ENCODE peak calls at places on chromosomes 5 and 9, in five cellular contexts. Y is H9, U is H1, L is neuronal stem cell, Q is trophoblast cell. M is an unnamed sample.

GRCh38 chr5:65769539-65769938 is 47.5 kb downstream of the NLN start:
- DNase-seq in Y (no peak), U (no peak), L (no peak), Q (no peak), M (peak; percentile 31)

GRCh38 chr9:94031380-94031779 is 52.9 kb upstream of the PTPDC1 start:
- DNase-seq in Y (no peak), U (no peak), L (no peak), Q (no peak), M (no peak)

GRCh38 chr9:77848428-77848827 is 183.2 kb downstream of the GNAQ start:
- DNase-seq in Y (no peak), U (no peak), L (no peak), Q (no peak), M (no peak)

GRCh38 chr5:66958126-66958983 is 238.2 kb downstream of the CD180 start:
- DNase-seq in Y (no peak), U (no peak), L (no peak), Q (peak; percentile 15), M (peak; percentile 49)

GRCh38 chr9:34123682-34124081 is 2.8 kb downstream of the DCAF12 start:
- DNase-seq in Y (no peak), U (no peak), L (no peak), Q (peak; percentile 25), M (peak; percentile 16)

GRCh38 chr5:173472784-173473278 is 143.6 kb downstream of the BOD1 start:
- DNase-seq in Y (no peak), U (no peak), L (no peak), Q (peak; percentile 50), M (no peak)

GRCh38 chr9:81729141-81729540 is 39.8 kb upstream of the TLE1 start:
- DNase-seq in Y (no peak), U (no peak), L (no peak), Q (no peak), M (no peak)

GRCh38 chr9:212265-212664 is 2.4 kb upstream of the DOCK8 start:
- DNase-seq in Y (no peak), U (no peak), L (no peak), Q (no peak), M (no peak)

GRCh38 chr9:16689352-16689938 is 181.0 kb downstream of the BNC2 start:
- DNase-seq in Y (no peak), U (no peak), L (no peak), Q (no peak), M (peak; percentile 48)

GRCh38 chr9:135087489-135087791 is at the start of gene OLFM1:
- DNase-seq in Y (peak; percentile 85), U (peak; percentile 46), L (peak; percentile 72), Q (peak; percentile 31), M (peak; percentile 43)

GRCh38 chr9:37876376-37876775 is 27.6 kb downstream of the SLC25A51 start:
- DNase-seq in Y (no peak), U (no peak), L (no peak), Q (no peak), M (no peak)

GRCh38 chr5:100900142-100900795 is 2.8 kb downstream of the ST8SIA4 start:
- DNase-seq in Y (peak; percentile 46), U (no peak), L (peak; percentile 27), Q (peak; percentile 68), M (peak; percentile 64)

GRCh38 chr5:54581831-54582548 is 64.4 kb downstream of the SNX18 start:
- DNase-seq in Y (no peak), U (no peak), L (no peak), Q (no peak), M (no peak)

GRCh38 chr9:128892223-128892892 is 10.4 kb downstream of the LRRC8A start:
- DNase-seq in Y (no peak), U (no peak), L (no peak), Q (no peak), M (peak; percentile 88)

GRCh38 chr5:77138981-77139380 is 51.9 kb upstream of the ZBED3 start:
- DNase-seq in Y (no peak), U (no peak), L (no peak), Q (no peak), M (peak; percentile 26)

GRCh38 chr5:77128411-77129061 is 41.5 kb upstream of the ZBED3 start:
- DNase-seq in Y (no peak), U (no peak), L (no peak), Q (no peak), M (no peak)

GRCh38 chr5:77129386-77129785 is 42.3 kb upstream of the ZBED3 start:
- DNase-seq in Y (peak; percentile 56), U (no peak), L (no peak), Q (no peak), M (peak; percentile 34)

DNA sequence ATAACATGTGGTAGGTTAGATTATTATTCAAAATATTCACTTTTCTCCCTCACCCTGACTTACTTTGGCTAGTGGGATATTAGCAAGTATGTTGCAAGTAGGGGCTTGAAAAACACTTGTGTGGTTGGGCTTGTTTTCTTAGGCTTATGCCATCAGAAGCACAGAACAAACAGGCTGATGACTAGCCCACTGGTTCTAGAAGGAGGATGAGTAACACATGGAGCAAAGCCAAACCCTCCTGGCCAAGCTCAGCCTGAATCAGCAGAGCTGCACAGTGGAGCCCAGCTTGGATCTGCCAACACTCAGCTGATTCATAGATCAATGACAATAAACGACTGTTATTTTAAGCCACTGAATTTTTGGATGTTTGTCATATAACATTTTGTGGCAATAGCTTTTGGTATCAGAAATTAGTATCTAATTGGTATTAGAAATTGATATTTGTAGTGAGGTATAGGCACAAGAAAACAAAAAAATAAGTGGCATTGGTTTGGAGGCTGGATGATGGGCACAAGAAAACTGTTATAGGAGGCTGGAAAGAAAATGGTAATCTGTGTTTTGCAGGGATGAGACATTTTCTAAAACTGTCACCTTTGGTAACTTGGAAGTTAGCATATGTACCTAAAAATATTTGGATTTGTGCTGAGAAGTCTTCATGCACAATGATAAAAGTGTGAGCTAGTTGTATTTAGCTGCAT is 46.1 kb upstream of the ZBED3 start:
- DNase-seq in Y (no peak), U (no peak), L (no peak), Q (peak; percentile 2), M (peak; percentile 94)
- H2BK12ac ChIP-seq in Y (no peak overlapping the region), U (no peak overlapping the region), L (no peak overlapping the region), Q (no peak overlapping the region), M (no peak overlapping the region)

GRCh38 chr5:37715957-37716356 is 123.9 kb downstream of the GDNF start:
- DNase-seq in Y (no peak), U (no peak), L (no peak), Q (no peak), M (no peak)

GRCh38 chr5:37715361-37715760 is 124.5 kb downstream of the GDNF start:
- DNase-seq in Y (no peak), U (no peak), L (no peak), Q (no peak), M (no peak)

GRCh38 chr5:37717276-37717612 is 122.6 kb downstream of the GDNF start:
- DNase-seq in Y (no peak), U (no peak), L (no peak), Q (no peak), M (no peak)

GRCh38 chr5:37716405-37716804 is 123.4 kb downstream of the GDNF start:
- DNase-seq in Y (no peak), U (no peak), L (no peak), Q (no peak), M (no peak)

GRCh38 chr5:37717613-37718431 is 122.0 kb downstream of the GDNF start:
- DNase-seq in Y (no peak), U (no peak), L (no peak), Q (no peak), M (peak; percentile 92)
- H3K23ac ChIP-seq in Y (no peak overlapping the region), U (no peak overlapping the region), L (no peak overlapping the region), Q (no peak overlapping the region), M (no peak overlapping the region)

GRCh38 chr5:72695659-72696058 is 120.8 kb upstream of the TNPO1 start:
- DNase-seq in Y (no peak), U (no peak), L (no peak), Q (no peak), M (no peak)
- H2BK12ac ChIP-seq in Y (no peak overlapping the region), U (no peak overlapping the region), L (no peak overlapping the region), Q (no peak overlapping the region), M (no peak overlapping the region)

GRCh38 chr5:57173026-57173317 is 887 bp upstream of the GPBP1 start:
- DNase-seq in Y (no peak), U (no peak), L (no peak), Q (no peak), M (no peak)
- H3K23ac ChIP-seq in Y (no peak overlapping the region), U (no peak overlapping the region), L (peak overlapping the region; percentile 97), Q (no peak overlapping the region), M (peak overlapping the region; percentile 93)

GRCh38 chr5:56557198-56557597 is 258.2 kb upstream of the MAP3K1 start:
- DNase-seq in Y (no peak), U (no peak), L (no peak), Q (no peak), M (peak; percentile 53)
- H2BK12ac ChIP-seq in Y (no peak overlapping the region), U (no peak overlapping the region), L (no peak overlapping the region), Q (no peak overlapping the region), M (no peak overlapping the region)

GRCh38 chr5:177470759-177471536 is 2.5 kb downstream of the DBN1 start:
- DNase-seq in Y (no peak), U (no peak), L (no peak), Q (no peak), M (peak; percentile 40)
- H3K23ac ChIP-seq in Y (no peak overlapping the region), U (no peak overlapping the region), L (peak overlapping the region; percentile 13), Q (no peak overlapping the region), M (no peak overlapping the region)

DNA sequence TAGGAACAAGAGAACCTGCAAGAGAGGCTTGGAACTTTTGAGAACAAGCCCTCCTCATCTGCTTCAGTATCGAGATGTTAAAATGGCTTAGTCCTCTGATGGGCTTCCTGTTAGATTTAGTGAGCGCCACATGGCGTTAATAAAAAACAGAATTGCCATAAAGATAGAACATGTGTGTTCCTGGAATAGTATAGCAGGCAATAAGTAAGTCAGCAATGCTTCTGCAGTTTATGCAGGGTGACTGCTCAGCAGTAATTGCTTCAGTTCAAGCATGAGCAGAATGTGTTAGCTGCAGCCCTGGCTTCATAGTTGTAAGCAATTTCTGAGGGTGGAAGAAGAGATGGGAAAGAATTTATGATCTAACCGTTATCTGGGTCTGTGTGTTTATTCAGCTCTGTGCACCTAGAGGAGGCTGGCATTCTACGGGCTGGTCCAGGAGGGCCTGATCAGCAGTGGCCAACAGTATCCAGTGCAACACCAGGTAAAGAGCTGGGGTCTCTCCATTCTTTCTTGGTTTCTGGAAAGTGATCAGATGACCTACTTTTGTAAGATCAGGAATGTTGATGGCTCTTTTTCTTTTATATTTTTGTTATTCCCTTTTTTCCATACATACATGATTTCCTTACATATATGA is 15.9 kb downstream of the PCDHAC2 start:
- DNase-seq in Y (no peak), U (no peak), L (no peak), Q (no peak), M (no peak)
- H2BK12ac ChIP-seq in Y (no peak overlapping the region), U (no peak overlapping the region), L (no peak overlapping the region), Q (no peak overlapping the region), M (no peak overlapping the region)

DNA sequence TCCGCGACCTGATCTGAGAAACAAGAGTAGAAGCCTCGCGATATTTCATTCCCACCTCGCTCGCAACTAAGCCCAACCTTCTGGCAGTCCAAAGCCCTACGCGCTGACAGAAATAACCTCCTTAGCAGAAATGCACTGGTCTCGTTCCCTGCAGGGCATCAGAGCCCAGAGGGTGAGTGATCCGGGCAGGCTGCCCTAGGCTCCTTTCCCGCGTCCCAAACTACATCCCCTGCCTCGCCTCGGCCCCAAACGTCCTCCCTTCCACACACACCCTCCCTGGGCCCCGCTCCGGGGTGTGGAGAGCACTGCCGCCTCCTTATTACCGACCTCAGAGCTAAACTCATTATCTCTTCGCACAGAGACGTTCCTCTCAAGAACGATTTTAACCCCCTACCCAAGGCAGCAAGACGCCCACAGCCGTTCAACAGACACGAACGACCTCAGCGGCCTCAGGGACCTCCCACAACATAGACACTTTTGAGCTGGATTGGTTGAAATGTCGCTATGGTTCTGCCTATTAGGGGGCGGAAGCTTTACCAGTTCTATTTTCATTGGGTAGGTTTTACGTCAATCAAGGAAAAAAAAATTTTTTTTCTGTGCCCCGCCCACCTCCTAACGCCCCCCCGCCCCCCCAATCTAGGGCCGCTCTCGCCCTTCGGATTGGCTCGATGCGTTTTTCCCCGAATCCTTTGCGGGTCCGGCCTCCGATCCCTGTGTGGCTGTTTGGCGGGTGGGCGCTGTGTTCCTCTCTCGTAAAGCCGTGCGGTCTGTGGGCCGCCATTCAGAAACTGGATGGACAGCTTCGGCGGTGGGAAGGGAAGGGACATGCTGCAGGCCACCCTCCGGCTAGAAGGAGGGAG is at the start of gene CETN3:
- DNase-seq in Y (peak; percentile 96), U (peak; percentile 78), L (peak; percentile 96), Q (peak; percentile 98), M (peak; percentile 97)
- H3K23ac ChIP-seq in Y (no peak within 1 kb of the TSS), U (no peak within 1 kb of the TSS), L (peak within 1 kb of the TSS; percentile 99), Q (no peak within 1 kb of the TSS), M (no peak within 1 kb of the TSS)